ENCODE peak calls at places on chromosomes 2 and 18, in four cellular contexts. Y, I, F and G are unnamed samples.

GRCh38 chr18:62950246-62950645 is 234.9 kb downstream of the PHLPP1 start:
- DNase-seq in I (no peak), Y (no peak), F (no peak), G (no peak)

GRCh38 chr18:20997371-20997770 is 114.2 kb downstream of the ROCK1 start:
- DNase-seq in Y (no peak), I (no peak), F (no peak), G (no peak)

GRCh38 chr2:146701183-146701582 is 1143.6 kb upstream of the ACVR2A start:
- DNase-seq in I (no peak), F (no peak), Y (no peak), G (no peak)

GRCh38 chr2:23480991-23481797 is 96.2 kb downstream of the KLHL29 start:
- DNase-seq in Y (peak; percentile 76), F (no peak), I (no peak), G (peak; percentile 68)

GRCh38 chr18:37450434-37451133 is 115.0 kb downstream of the CELF4 start:
- DNase-seq in I (no peak), F (no peak), Y (peak; percentile 61), G (no peak)

GRCh38 chr2:15588329-15588919 is 3.2 kb upstream of the DDX1 start:
- DNase-seq in I (peak; percentile 18), Y (peak; percentile 61), F (peak; percentile 69), G (peak; percentile 62)

GRCh38 chr18:73409242-73409641 is 541.5 kb upstream of the NETO1 start:
- DNase-seq in I (no peak), Y (peak; percentile 44), F (no peak), G (no peak)

GRCh38 chr18:34976899-34977786 is 64.1 kb upstream of the MAPRE2 start:
- DNase-seq in I (no peak), F (peak; percentile 86), Y (peak; percentile 49), G (peak; percentile 83)

GRCh38 chr18:23738575-23738974 is 49.3 kb downstream of the LAMA3 start:
- DNase-seq in F (no peak), Y (no peak), I (no peak), G (no peak)

GRCh38 chr18:76709659-76710645 is 112.4 kb upstream of the ZNF236 start:
- DNase-seq in Y (peak; percentile 42), F (peak; percentile 94), I (peak; percentile 27), G (peak; percentile 73)

GRCh38 chr2:46779447-46779941 is 136.1 kb downstream of the MCFD2 start:
- DNase-seq in Y (peak; percentile 74), F (no peak), I (no peak), G (no peak)

GRCh38 chr2:163133602-163134001 is 295.0 kb upstream of the KCNH7 start:
- DNase-seq in Y (no peak), I (no peak), F (no peak), G (no peak)

GRCh38 chr2:121977326-121977725 is 221.9 kb downstream of the TSN start:
- DNase-seq in F (no peak), I (no peak), Y (no peak), G (no peak)

GRCh38 chr2:219632758-219633101 is 5.3 kb downstream of the SLC4A3 start:
- DNase-seq in Y (no peak), F (peak; percentile 17), I (no peak), G (no peak)

GRCh38 chr2:204972606-204973336 is 427.5 kb downstream of the PARD3B start:
- DNase-seq in I (no peak), F (no peak), Y (no peak), G (no peak)

GRCh38 chr2:190679813-190680591 is 31.1 kb downstream of the NAB1 start:
- DNase-seq in I (no peak), Y (peak; percentile 46), F (peak; percentile 60), G (peak; percentile 19)

GRCh38 chr18:154151-154550 is 4.2 kb upstream of the USP14 start:
- DNase-seq in Y (peak; percentile 31), I (no peak), F (peak; percentile 37), G (no peak)

GRCh38 chr2:73297151-73297559 is 3.8 kb upstream of the EGR4 start:
- DNase-seq in Y (peak; percentile 50), I (no peak), F (no peak), G (peak; percentile 25)

GRCh38 chr2:171702781-171703556 is 15.7 kb downstream of the DYNC1I2 start:
- DNase-seq in Y (peak; percentile 73), I (no peak), F (no peak), G (no peak)

GRCh38 chr2:210169871-210170441 is 1.3 kb downstream of the KANSL1L start:
- DNase-seq in I (peak; percentile 38), F (no peak), Y (peak; percentile 64), G (no peak)

GRCh38 chr18:3062798-3063563 is 50.0 kb upstream of the LPIN2 start:
- DNase-seq in Y (peak; percentile 38), I (no peak), F (peak; percentile 80), G (peak; percentile 66)

GRCh38 chr2:74316616-74317295 is 26.5 kb downstream of the SLC4A5 start:
- DNase-seq in I (no peak), F (no peak), Y (peak; percentile 12), G (no peak)

GRCh38 chr2:108554530-108554929 is 20.3 kb downstream of the LIMS1 start:
- DNase-seq in Y (no peak), I (no peak), F (no peak), G (no peak)

GRCh38 chr2:233042549-233042948 is 10.1 kb downstream of the NEU2 start:
- DNase-seq in Y (no peak), F (no peak), I (no peak), G (no peak)

GRCh38 chr2:101759162-101759561 is 61.7 kb downstream of the MAP4K4 start:
- DNase-seq in I (peak; percentile 79), Y (peak; percentile 96), F (no peak), G (no peak)

GRCh38 chr2:110794951-110795350 is 62.6 kb downstream of the ACOXL start:
- DNase-seq in I (no peak), Y (no peak), F (no peak), G (no peak)

GRCh38 chr18:34809697-34810096 is 99.6 kb downstream of the DTNA start:
- DNase-seq in I (no peak), F (peak; percentile 62), Y (peak; percentile 34), G (peak; percentile 5)

GRCh38 chr2:8009010-8009597 is 672.8 kb upstream of the ID2 start:
- DNase-seq in I (no peak), Y (peak; percentile 16), F (no peak), G (no peak)

GRCh38 chr2:73214120-73215035 is at the start of gene SMYD5:
- DNase-seq in Y (peak; percentile 76), I (no peak), F (peak; percentile 89), G (peak; percentile 84)

GRCh38 chr2:128380061-128380889 is 61.6 kb upstream of the HS6ST1 start:
- DNase-seq in F (no peak), I (no peak), Y (no peak), G (no peak)

GRCh38 chr2:170815746-170816498 is 765 bp upstream of the GAD1 start:
- DNase-seq in I (no peak), F (peak; percentile 85), Y (peak; percentile 56), G (peak; percentile 91)

GRCh38 chr2:101699939-101700442 is 2.5 kb downstream of the MAP4K4 start:
- DNase-seq in F (no peak), Y (peak; percentile 47), I (no peak), G (no peak)

GRCh38 chr18:13447621-13448020 is 229.1 kb downstream of the LDLRAD4 start:
- DNase-seq in I (peak; percentile 64), F (peak; percentile 91), Y (peak; percentile 87), G (peak; percentile 70)

GRCh38 chr2:122478108-122478507 is 722.7 kb downstream of the TSN start:
- DNase-seq in I (no peak), Y (no peak), F (no peak), G (no peak)

GRCh38 chr18:49066977-49067556 is 116.3 kb upstream of the SMAD7 start:
- DNase-seq in I (no peak), F (no peak), Y (no peak), G (no peak)

GRCh38 chr2:207296265-207296948 is 130.7 kb upstream of the KLF7 start:
- DNase-seq in I (no peak), F (no peak), Y (no peak), G (no peak)

GRCh38 chr2:47029737-47030524 is 114.3 kb upstream of the MCFD2 start:
- DNase-seq in Y (peak; percentile 86), I (no peak), F (no peak), G (no peak)

GRCh38 chr2:123258864-123259263 is 766.2 kb upstream of the CNTNAP5 start:
- DNase-seq in F (no peak), Y (no peak), I (no peak), G (no peak)